ENCODE peak calls at places on chromosomes 4 and X, in four cellular contexts. One of them, this sample, is unnamed.
A peak's percentile ranks its signal among the peaks of the same experiment; 100 is the strongest.

GRCh38 chr4:166252487-166253402 is 379.7 kb downstream of the TLL1 start:
- DNase-seq in Peyer's patch: no peak
- DNase-seq in stomach: no peak
- DNase-seq in A549: no peak
- DNase-seq in this sample: peak; percentile 5

GRCh38 chr4:1043658-1044468 is 32.4 kb downstream of the FGFRL1 start:
- DNase-seq in stomach: peak; percentile 77
- DNase-seq in A549: peak; percentile 72
- DNase-seq in Peyer's patch: peak; percentile 46
- DNase-seq in this sample: peak; percentile 60

GRCh38 chr4:681736-682451 is 7.1 kb downstream of the SLC49A3 start:
- DNase-seq in stomach: peak; percentile 86
- DNase-seq in Peyer's patch: peak; percentile 53
- DNase-seq in A549: no peak
- DNase-seq in this sample: peak; percentile 36

GRCh38 chr4:181504846-181505374 is 738.3 kb upstream of the TENM3 start:
- DNase-seq in stomach: no peak
- DNase-seq in A549: no peak
- DNase-seq in Peyer's patch: no peak
- DNase-seq in this sample: no peak

GRCh38 chr4:155889946-155890345 is 13.6 kb upstream of the TDO2 start:
- DNase-seq in stomach: no peak
- DNase-seq in A549: no peak
- DNase-seq in Peyer's patch: no peak
- DNase-seq in this sample: no peak

GRCh38 chr4:70518716-70519115 is 347 bp downstream of the AMTN start:
- DNase-seq in A549: no peak
- DNase-seq in stomach: no peak
- DNase-seq in Peyer's patch: no peak
- DNase-seq in this sample: no peak

GRCh38 chr4:139214039-139214534 is 37.1 kb upstream of the ELF2 start:
- DNase-seq in stomach: peak; percentile 31
- DNase-seq in Peyer's patch: peak; percentile 62
- DNase-seq in A549: no peak
- DNase-seq in this sample: peak; percentile 26

GRCh38 chrX:11704725-11705495 is 39.2 kb upstream of the ARHGAP6 start:
- DNase-seq in stomach: no peak
- DNase-seq in A549: no peak
- DNase-seq in Peyer's patch: no peak
- DNase-seq in this sample: no peak

GRCh38 chr4:139242511-139243051 is 37.4 kb downstream of the MGARP start:
- DNase-seq in stomach: no peak
- DNase-seq in A549: no peak
- DNase-seq in Peyer's patch: no peak
- DNase-seq in this sample: no peak

GRCh38 chr4:84995386-84995785 is 28.9 kb upstream of the WDFY3 start:
- DNase-seq in Peyer's patch: no peak
- DNase-seq in stomach: no peak
- DNase-seq in A549: no peak
- DNase-seq in this sample: no peak

GRCh38 chr4:133920236-133920635 is 281.4 kb downstream of the PABPC4L start:
- DNase-seq in Peyer's patch: no peak
- DNase-seq in A549: no peak
- DNase-seq in stomach: no peak
- DNase-seq in this sample: no peak

GRCh38 chr4:159366966-159367365 is 264.1 kb downstream of the RAPGEF2 start:
- DNase-seq in A549: no peak
- DNase-seq in stomach: no peak
- DNase-seq in Peyer's patch: no peak
- DNase-seq in this sample: no peak

GRCh38 chr4:48237996-48238645 is 31.5 kb downstream of the TEC start:
- DNase-seq in A549: no peak
- DNase-seq in stomach: no peak
- DNase-seq in Peyer's patch: no peak
- DNase-seq in this sample: no peak

GRCh38 chr4:14504162-14504561 is 498.1 kb upstream of the CPEB2 start:
- DNase-seq in A549: no peak
- DNase-seq in stomach: no peak
- DNase-seq in Peyer's patch: no peak
- DNase-seq in this sample: no peak

GRCh38 chr4:73593631-73594241 is 26.5 kb downstream of the RASSF6 start:
- DNase-seq in A549: no peak
- DNase-seq in stomach: no peak
- DNase-seq in Peyer's patch: no peak
- DNase-seq in this sample: peak; percentile 2

GRCh38 chrX:72666451-72666850 is 47.7 kb downstream of the PHKA1 start:
- DNase-seq in stomach: no peak
- DNase-seq in Peyer's patch: no peak
- DNase-seq in A549: no peak
- DNase-seq in this sample: no peak

GRCh38 chrX:123340691-123341090 is 156.6 kb downstream of the GRIA3 start:
- DNase-seq in Peyer's patch: no peak
- DNase-seq in A549: no peak
- DNase-seq in stomach: no peak
- DNase-seq in this sample: no peak

GRCh38 chrX:12751887-12752286 is 39.3 kb upstream of the PRPS2 start:
- DNase-seq in A549: no peak
- DNase-seq in stomach: no peak
- DNase-seq in Peyer's patch: no peak
- DNase-seq in this sample: no peak

GRCh38 chrX:111100191-111100590 is 4.2 kb downstream of the PAK3 start:
- DNase-seq in Peyer's patch: no peak
- DNase-seq in stomach: no peak
- DNase-seq in A549: peak; percentile 72
- DNase-seq in this sample: peak; percentile 48

GRCh38 chrX:41339148-41339547 is 5.2 kb downstream of the DDX3X start:
- DNase-seq in stomach: no peak
- DNase-seq in A549: no peak
- DNase-seq in Peyer's patch: no peak
- DNase-seq in this sample: no peak

GRCh38 chr4:9781343-9782135 is at the start of gene DRD5:
- DNase-seq in A549: no peak
- DNase-seq in stomach: no peak
- DNase-seq in Peyer's patch: no peak
- DNase-seq in this sample: no peak

GRCh38 chr4:89598602-89599001 is 238.4 kb downstream of the SNCA start:
- DNase-seq in stomach: no peak
- DNase-seq in A549: peak; percentile 1
- DNase-seq in Peyer's patch: no peak
- DNase-seq in this sample: peak; percentile 32

GRCh38 chr4:79923290-79923689 is 149.7 kb downstream of the ANTXR2 start:
- DNase-seq in Peyer's patch: no peak
- DNase-seq in stomach: no peak
- DNase-seq in A549: no peak
- DNase-seq in this sample: no peak

GRCh38 chrX:12370444-12371089 is 232.3 kb downstream of the FRMPD4 start:
- DNase-seq in A549: no peak
- DNase-seq in Peyer's patch: no peak
- DNase-seq in stomach: no peak
- DNase-seq in this sample: no peak

GRCh38 chr4:83386931-83387897 is 52.6 kb upstream of the HPSE start:
- DNase-seq in stomach: no peak
- DNase-seq in Peyer's patch: no peak
- DNase-seq in A549: no peak
- DNase-seq in this sample: no peak

GRCh38 chr4:23969635-23970034 is 79.8 kb upstream of the PPARGC1A start:
- DNase-seq in stomach: no peak
- DNase-seq in Peyer's patch: no peak
- DNase-seq in A549: no peak
- DNase-seq in this sample: no peak

GRCh38 chrX:11893933-11894710 is 136.1 kb downstream of the MSL3 start:
- DNase-seq in Peyer's patch: no peak
- DNase-seq in stomach: no peak
- DNase-seq in A549: no peak
- DNase-seq in this sample: no peak

GRCh38 chrX:154322890-154323289 is 27.3 kb downstream of the TKTL1 start:
- DNase-seq in A549: no peak
- DNase-seq in Peyer's patch: no peak
- DNase-seq in stomach: no peak
- DNase-seq in this sample: no peak

GRCh38 chr4:92551616-92552015 is 247.8 kb downstream of the GRID2 start:
- DNase-seq in A549: no peak
- DNase-seq in stomach: no peak
- DNase-seq in Peyer's patch: no peak
- DNase-seq in this sample: no peak

GRCh38 chrX:32642283-32642682 is 569.1 kb downstream of the DMD start:
- DNase-seq in A549: no peak
- DNase-seq in stomach: no peak
- DNase-seq in Peyer's patch: no peak
- DNase-seq in this sample: no peak

GRCh38 chr4:83639849-83640493 is 104.1 kb downstream of the GPAT3 start:
- DNase-seq in stomach: peak; percentile 56
- DNase-seq in A549: peak; percentile 46
- DNase-seq in Peyer's patch: peak; percentile 50
- DNase-seq in this sample: peak; percentile 76

GRCh38 chrX:153384390-153384789 is 16.8 kb downstream of the PNMA6E start:
- DNase-seq in A549: no peak
- DNase-seq in Peyer's patch: no peak
- DNase-seq in stomach: no peak
- DNase-seq in this sample: no peak

GRCh38 chr4:52837716-52838558 is 24.2 kb upstream of the RASL11B start:
- DNase-seq in A549: no peak
- DNase-seq in stomach: no peak
- DNase-seq in Peyer's patch: no peak
- DNase-seq in this sample: no peak

GRCh38 chr4:3041192-3042142 is 32.9 kb downstream of the HTT-AS start:
- DNase-seq in A549: no peak
- DNase-seq in stomach: peak; percentile 35
- DNase-seq in Peyer's patch: peak; percentile 55
- DNase-seq in this sample: peak; percentile 52

DNA sequence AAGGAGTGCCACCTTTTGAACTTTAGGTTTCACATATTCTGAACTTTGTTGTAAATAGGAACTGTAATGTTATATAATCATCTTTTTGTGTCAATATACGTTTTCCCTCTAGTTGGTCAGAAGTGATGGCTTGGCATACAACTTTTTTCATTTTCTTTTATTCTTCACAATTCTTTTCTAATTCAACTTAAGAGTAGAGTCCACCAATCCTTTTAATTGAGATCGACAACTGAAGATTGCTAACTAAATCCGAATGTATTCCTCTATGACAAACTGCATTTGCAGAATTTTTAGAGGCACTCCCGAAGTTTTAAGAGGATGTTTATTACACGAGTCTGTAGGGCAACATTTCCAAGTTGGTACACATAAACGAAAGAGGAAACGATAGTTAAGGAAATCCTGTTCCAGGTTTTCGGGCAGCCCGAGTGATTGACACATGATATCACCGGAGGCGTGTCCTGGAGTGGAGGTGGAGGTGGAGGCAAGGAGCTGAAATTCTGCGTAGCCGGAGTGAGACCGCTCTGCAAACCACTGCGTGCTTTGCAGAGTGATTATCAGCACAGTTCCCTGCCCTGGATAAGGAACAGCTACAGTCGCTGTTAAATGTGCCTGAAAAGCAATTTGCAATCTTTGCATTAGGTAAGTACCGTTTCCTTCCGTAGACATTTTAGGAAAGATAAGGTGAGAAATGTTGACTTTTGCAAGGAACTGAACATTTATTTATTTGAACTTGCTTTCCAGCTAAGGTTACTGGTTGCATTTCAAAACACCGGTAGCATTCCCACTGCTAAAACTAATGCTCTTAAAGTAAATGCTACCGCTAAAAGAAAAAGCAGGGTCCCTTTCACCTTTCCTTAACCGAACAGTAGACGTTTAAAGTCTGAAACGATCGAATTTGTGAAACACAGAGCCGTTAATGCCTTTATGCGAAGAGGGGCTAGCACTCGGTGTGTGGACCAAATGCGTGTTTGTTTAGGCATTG is at the start of gene SPRY1:
- DNase-seq in stomach: peak; percentile 91
- DNase-seq in Peyer's patch: peak; percentile 89
- DNase-seq in A549: peak; percentile 35
- DNase-seq in this sample: peak; percentile 91
- TF ChIP-seq POLR2A in stomach: no peak
- TF ChIP-seq POLR2A in Peyer's patch: peak; percentile 65
- TF ChIP-seq POLR2A in A549: no peak
- TF ChIP-seq POLR2A in this sample: peak; percentile 79

DNA sequence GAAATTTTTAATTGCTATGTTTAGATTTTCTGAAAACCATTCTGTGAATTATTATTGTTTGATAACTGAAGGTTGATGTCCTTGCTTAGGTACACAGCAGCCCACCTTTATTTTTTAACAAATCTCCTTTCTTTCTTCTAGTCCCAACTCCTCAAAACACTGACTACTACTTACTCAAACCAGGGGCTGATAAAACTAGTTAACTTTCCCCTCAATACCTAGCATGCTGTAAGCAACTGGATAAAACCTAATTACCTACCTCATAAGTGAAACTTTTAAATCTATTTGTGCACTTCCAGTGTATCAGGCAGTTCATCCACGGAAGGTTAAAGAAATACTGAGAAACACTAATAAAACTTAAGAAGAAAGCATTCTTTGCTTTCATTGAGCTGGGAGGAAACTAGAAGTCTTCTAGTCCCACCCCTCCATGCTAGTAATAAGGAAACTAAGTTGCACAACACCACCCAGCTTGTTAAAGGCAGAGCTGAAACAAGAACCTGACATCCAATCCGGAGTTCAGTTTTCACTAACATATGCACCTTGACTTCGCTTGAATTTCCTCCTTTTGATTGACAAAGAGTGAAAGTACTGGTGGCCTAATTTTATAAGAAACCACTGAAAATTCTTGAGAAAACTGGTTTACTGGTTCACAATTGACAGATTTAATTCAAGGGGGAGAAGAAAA is 180.2 kb upstream of the TET2 start:
- DNase-seq in stomach: no peak
- DNase-seq in Peyer's patch: no peak
- DNase-seq in A549: no peak
- DNase-seq in this sample: no peak
- TF ChIP-seq POLR2A in stomach: no peak
- TF ChIP-seq POLR2A in Peyer's patch: no peak
- TF ChIP-seq POLR2A in A549: no peak
- TF ChIP-seq POLR2A in this sample: no peak

GRCh38 chr4:38320349-38320707 is 343.7 kb upstream of the KLF3 start:
- DNase-seq in stomach: no peak
- DNase-seq in Peyer's patch: no peak
- DNase-seq in A549: no peak
- DNase-seq in this sample: no peak

GRCh38 chr4:38317238-38317637 is 346.8 kb upstream of the KLF3 start:
- DNase-seq in A549: no peak
- DNase-seq in stomach: no peak
- DNase-seq in Peyer's patch: no peak
- DNase-seq in this sample: peak; percentile 58

GRCh38 chr4:38319456-38320348 is 344.3 kb upstream of the KLF3 start:
- DNase-seq in Peyer's patch: peak; percentile 93
- DNase-seq in stomach: peak; percentile 96
- DNase-seq in A549: peak; percentile 71
- DNase-seq in this sample: peak; percentile 92

GRCh38 chr4:38320833-38321232 is 343.2 kb upstream of the KLF3 start:
- DNase-seq in A549: no peak
- DNase-seq in stomach: no peak
- DNase-seq in Peyer's patch: no peak
- DNase-seq in this sample: no peak

GRCh38 chr4:38318737-38319455 is 345.1 kb upstream of the KLF3 start:
- DNase-seq in stomach: peak; percentile 89
- DNase-seq in A549: peak; percentile 81
- DNase-seq in Peyer's patch: peak; percentile 71
- DNase-seq in this sample: peak; percentile 87
- TF ChIP-seq POLR2A in stomach: no peak
- TF ChIP-seq POLR2A in A549: no peak
- TF ChIP-seq POLR2A in Peyer's patch: peak; percentile 32
- TF ChIP-seq POLR2A in this sample: peak; percentile 66

GRCh38 chr4:11072999-11073398 is 355.7 kb downstream of the HS3ST1 start:
- DNase-seq in Peyer's patch: no peak
- DNase-seq in A549: no peak
- DNase-seq in stomach: no peak
- DNase-seq in this sample: no peak
- TF ChIP-seq POLR2A in Peyer's patch: no peak
- TF ChIP-seq POLR2A in A549: no peak
- TF ChIP-seq POLR2A in stomach: no peak
- TF ChIP-seq POLR2A in this sample: no peak